ENCODE peak calls at places on chromosomes 2 and 18, in seven cellular contexts. N is ovary, D is H1, H is suprapubic skin, W is HepG2, J is sigmoid colon, P is stomach. Y is an unnamed sample.
A peak's percentile ranks its signal among the peaks of the same experiment; 100 is the strongest.

GRCh38 chr2:27152102-27152795 is 3.4 kb downstream of the TCF23 start:
- DNase-seq in P (no peak), D (no peak), J (no peak), H (no peak), W (peak; percentile 74), N (peak; percentile 38), Y (no peak)

GRCh38 chr18:7844017-7844416 is 276.9 kb downstream of the PTPRM start:
- DNase-seq in W (no peak), H (no peak), D (no peak), J (no peak), P (no peak), N (no peak), Y (no peak)

GRCh38 chr18:8538935-8539334 is 70.3 kb upstream of the RAB12 start:
- DNase-seq in J (no peak), D (no peak), N (no peak), P (no peak), H (no peak), W (no peak), Y (no peak)

GRCh38 chr2:113203901-113204519 is 30.2 kb downstream of the PSD4 start:
- DNase-seq in W (peak; percentile 80), P (peak; percentile 84), H (no peak), D (peak; percentile 47), J (no peak), N (peak; percentile 59), Y (peak; percentile 30)

GRCh38 chr18:31675404-31675803 is 9.0 kb downstream of the B4GALT6 start:
- DNase-seq in W (no peak), D (no peak), J (no peak), H (no peak), N (no peak), P (no peak), Y (no peak)

GRCh38 chr2:35891528-35891927 is 464.1 kb upstream of the CRIM1 start:
- DNase-seq in H (no peak), D (no peak), P (no peak), J (no peak), W (no peak), N (no peak), Y (no peak)

GRCh38 chr2:42297322-42297936 is 63.6 kb downstream of the COX7A2L start:
- DNase-seq in N (no peak), D (no peak), P (no peak), H (no peak), J (no peak), W (no peak), Y (no peak)

GRCh38 chr2:213722564-213722963 is 438.3 kb downstream of the SPAG16 start:
- DNase-seq in J (no peak), H (no peak), N (no peak), W (no peak), D (no peak), P (no peak), Y (no peak)

GRCh38 chr2:232882085-232882484 is 12.0 kb downstream of the SNORC start:
- DNase-seq in H (peak; percentile 70), J (no peak), D (no peak), W (no peak), P (no peak), N (no peak), Y (no peak)

GRCh38 chr18:74571895-74572680 is 25.6 kb upstream of the ZNF407 start:
- DNase-seq in W (no peak), P (no peak), J (no peak), N (no peak), D (no peak), H (no peak), Y (no peak)

GRCh38 chr2:33215299-33215698 is 261.1 kb upstream of the RASGRP3 start:
- DNase-seq in H (no peak), N (peak; percentile 64), J (peak; percentile 77), W (no peak), P (no peak), D (no peak), Y (no peak)

GRCh38 chr2:189851174-189851826 is 67.0 kb downstream of the PMS1 start:
- DNase-seq in P (no peak), W (no peak), N (no peak), H (no peak), J (no peak), D (no peak), Y (no peak)

GRCh38 chr18:30016179-30016578 is 1026.4 kb downstream of the DSC3 start:
- DNase-seq in P (no peak), N (no peak), J (no peak), W (no peak), D (no peak), H (no peak), Y (no peak)

GRCh38 chr18:73893879-73894278 is 253.8 kb downstream of the FBXO15 start:
- DNase-seq in J (no peak), P (no peak), D (no peak), N (no peak), H (no peak), W (no peak), Y (no peak)

GRCh38 chr18:6672909-6673308 is 56.6 kb upstream of the ARHGAP28 start:
- DNase-seq in J (no peak), P (no peak), D (no peak), W (no peak), H (no peak), N (no peak), Y (no peak)

GRCh38 chr2:162582357-162582798 is 238.4 kb downstream of the GCA start:
- DNase-seq in P (peak; percentile 61), D (no peak), H (no peak), N (no peak), J (no peak), W (peak; percentile 99), Y (no peak)

GRCh38 chr2:12715878-12716249 is 872 bp upstream of the TRIB2 start:
- DNase-seq in H (no peak), N (peak; percentile 85), W (peak; percentile 54), D (no peak), P (peak; percentile 86), J (peak; percentile 90), Y (no peak)

DNA sequence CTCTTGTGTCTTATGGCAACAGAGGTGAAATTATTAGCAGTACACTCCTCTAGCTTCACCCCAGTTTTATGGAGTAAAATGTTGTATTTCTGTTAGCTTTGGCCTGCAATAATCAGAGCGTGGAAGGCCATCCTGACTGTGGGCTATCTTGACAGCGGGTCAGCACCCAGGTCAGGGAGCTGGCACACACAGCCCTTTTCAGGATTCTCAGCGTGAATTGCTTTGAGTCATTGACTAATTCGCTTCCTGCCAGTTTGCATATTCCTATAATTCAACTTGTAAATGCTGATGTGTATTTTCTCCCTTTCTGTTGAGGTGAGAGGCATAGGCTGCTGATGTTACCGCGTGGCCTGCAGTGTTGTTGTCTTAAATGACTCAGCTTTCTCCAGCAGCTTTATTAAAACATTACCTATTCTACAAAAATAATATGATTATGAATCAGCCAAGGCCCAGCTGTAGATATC is 109.6 kb upstream of the EML6 start:
- DNase-seq in J (no peak), W (no peak), P (no peak), N (no peak), D (no peak), H (no peak), Y (no peak)
- TF ChIP-seq EP300 in J (no peak), W (no peak), P (no peak), N (no peak), D (no peak), H (no peak), Y (no peak)

DNA sequence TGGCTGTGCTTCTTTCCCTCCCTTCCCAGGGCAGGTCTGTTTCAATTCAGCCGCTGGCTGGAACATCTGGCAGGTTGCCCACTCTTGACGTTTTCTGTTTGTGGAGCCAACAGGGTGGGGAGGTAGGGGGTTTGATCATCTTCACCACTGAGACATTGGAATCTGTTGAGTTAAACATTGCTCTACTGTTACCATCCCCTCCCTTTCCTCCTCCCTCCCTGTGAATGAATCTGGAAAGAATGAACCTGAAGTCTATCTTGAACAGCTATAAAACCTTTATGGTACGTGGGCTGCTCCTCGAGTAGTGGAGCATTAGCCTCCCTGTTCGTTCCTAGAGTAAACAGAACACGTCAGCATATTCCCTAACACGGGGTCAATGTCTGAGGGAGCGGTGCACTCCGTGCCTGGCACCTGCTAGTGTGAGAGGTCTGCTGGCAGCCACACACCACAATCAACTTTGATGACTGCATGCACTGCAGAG is 249.9 kb upstream of the RBBP8 start:
- DNase-seq in N (peak; percentile 72), J (peak; percentile 91), D (no peak), H (no peak), W (peak; percentile 58), P (peak; percentile 91), Y (no peak)
- TF ChIP-seq EP300 in N (no peak), J (peak; percentile 77), D (no peak), H (no peak), W (no peak), P (peak; percentile 47), Y (no peak)

GRCh38 chr2:55802067-55802466 is 108.4 kb upstream of the PNPT1 start:
- DNase-seq in D (no peak), H (no peak), J (no peak), P (no peak), W (no peak), N (no peak), Y (no peak)

GRCh38 chr2:55809875-55810620 is 113.5 kb downstream of the EFEMP1 start:
- DNase-seq in N (no peak), H (no peak), D (no peak), J (peak; percentile 76), P (no peak), W (no peak), Y (no peak)

GRCh38 chr2:55807900-55808299 is 114.3 kb upstream of the PNPT1 start:
- DNase-seq in D (no peak), N (no peak), J (no peak), W (no peak), H (no peak), P (no peak), Y (no peak)

GRCh38 chr2:55805662-55806061 is 112.0 kb upstream of the PNPT1 start:
- DNase-seq in N (no peak), D (no peak), J (no peak), P (no peak), H (no peak), W (no peak), Y (no peak)

DNA sequence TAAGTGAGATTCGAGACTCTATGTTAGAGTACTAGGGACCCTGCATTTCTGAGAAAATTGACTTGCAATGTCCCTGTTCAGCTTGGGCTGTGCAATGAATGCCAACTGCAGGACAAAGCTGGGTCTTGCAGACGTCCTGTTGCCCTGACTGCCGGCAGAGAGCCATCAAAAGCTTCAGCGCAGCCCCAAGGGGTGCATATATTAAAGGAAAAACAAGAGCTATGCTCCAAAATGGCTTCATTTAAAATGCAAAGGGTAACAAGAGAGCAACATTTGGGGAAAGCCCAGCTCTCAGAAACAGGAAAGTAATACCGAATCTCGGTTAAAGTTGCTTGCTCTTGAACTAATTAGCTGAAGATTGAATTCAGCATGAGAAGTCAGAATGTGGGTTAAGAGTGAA is 110.9 kb upstream of the PNPT1 start:
- DNase-seq in N (no peak), D (no peak), W (no peak), P (no peak), J (no peak), H (no peak), Y (no peak)
- TF ChIP-seq EP300 in N (no peak), D (no peak), W (no peak), P (no peak), J (no peak), H (no peak), Y (no peak)

GRCh38 chr2:59851848-59852475 is 701.5 kb downstream of the BCL11A start:
- DNase-seq in N (no peak), H (no peak), D (no peak), J (no peak), W (no peak), P (no peak), Y (no peak)

DNA sequence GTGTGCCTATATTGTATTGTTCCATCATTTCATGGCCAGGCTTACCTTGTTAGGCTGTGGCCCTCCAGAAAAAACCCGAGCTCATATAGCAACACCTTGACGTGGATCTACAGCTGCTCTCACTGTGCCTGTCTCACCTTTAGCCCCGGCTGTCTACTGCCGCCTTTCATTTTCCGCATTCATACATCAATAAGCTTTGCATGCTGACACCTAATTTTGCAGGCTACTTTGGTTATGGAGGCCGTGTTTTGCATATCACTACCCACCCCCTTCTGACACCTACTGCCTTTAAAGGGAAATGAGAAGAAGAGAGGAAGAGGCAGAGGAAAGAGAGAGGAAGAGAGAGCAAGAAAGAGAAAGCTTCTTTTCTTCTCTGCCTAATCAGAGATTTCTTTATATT is 702.9 kb downstream of the BCL11A start:
- DNase-seq in N (no peak), H (no peak), P (no peak), W (no peak), J (no peak), D (no peak), Y (no peak)
- TF ChIP-seq EP300 in N (no peak), H (no peak), P (no peak), W (no peak), J (no peak), D (no peak), Y (no peak)

Y was measured in GM12878.